ENCODE peak calls at places on chromosomes 4 and X, in five cellular contexts. V is astrocyte of the spinal cord; Q is natural killer cell treated with Interleukin-12 subunit alpha and Interleukin-12 subunit beta and Interleukin-15 and Interleukin-18, amount 100 ng/mL, for 72 hours; D is left ventricle myocardium inferior; Y is activated CD8-positive, alpha-beta memory T cell treated with anti-CD3 and anti-CD28 coated beads for 48 hours. T is an unnamed sample.

GRCh38 chrX:104641176-104641575 is 75.2 kb downstream of the IL1RAPL2 start:
- DNase-seq in V (no peak), Q (no peak), D (no peak), Y (no peak), T (no peak)

GRCh38 chr4:48960988-48961635 is 25.0 kb upstream of the CWH43 start:
- DNase-seq in V (no peak), Q (no peak), D (no peak), Y (no peak), T (no peak)

GRCh38 chr4:124409044-124409443 is 303.5 kb downstream of the ANKRD50 start:
- DNase-seq in V (peak; percentile 57), Q (no peak), D (no peak), Y (no peak), T (no peak)

GRCh38 chrX:130027569-130027968 is 45.1 kb downstream of the BCORL1 start:
- DNase-seq in V (no peak), Q (no peak), D (no peak), Y (no peak), T (no peak)

GRCh38 chr4:139978692-139979091 is 175.3 kb downstream of the MAML3 start:
- DNase-seq in V (no peak), Q (no peak), D (no peak), Y (no peak), T (no peak)

GRCh38 chr4:171644430-171645057 is 168.7 kb upstream of the GALNTL6 start:
- DNase-seq in V (no peak), Q (no peak), D (no peak), Y (no peak), T (no peak)

GRCh38 chrX:153766098-153766817 is 2.2 kb downstream of the PLXNB3 start:
- DNase-seq in V (peak; percentile 73), Q (peak; percentile 54), D (no peak), Y (no peak), T (no peak)

GRCh38 chrX:1334854-1335253 is 1.7 kb upstream of the IL3RA start:
- DNase-seq in V (no peak), Q (no peak), D (no peak), Y (no peak), T (no peak)

GRCh38 chr4:143215873-143216272 is 31.2 kb downstream of the USP38 start:
- DNase-seq in V (no peak), Q (no peak), D (no peak), Y (no peak), T (no peak)

GRCh38 chr4:11456441-11456840 is 27.7 kb upstream of the HS3ST1 start:
- DNase-seq in V (no peak), Q (no peak), D (no peak), Y (no peak), T (no peak)

GRCh38 chr4:176767183-176767582 is 25.5 kb downstream of the VEGFC start:
- DNase-seq in V (peak; percentile 81), Q (no peak), D (no peak), Y (no peak), T (no peak)

GRCh38 chr4:121439669-121440068 is 58.9 kb upstream of the QRFPR start:
- DNase-seq in V (no peak), Q (no peak), D (no peak), Y (no peak), T (no peak)

GRCh38 chr4:74094227-74094626 is 4.8 kb downstream of the CXCL2 start:
- DNase-seq in V (no peak), Q (no peak), D (no peak), Y (no peak), T (no peak)

GRCh38 chr4:122003335-122003734 is 51.5 kb upstream of the TRPC3 start:
- DNase-seq in V (no peak), Q (no peak), D (no peak), Y (peak; percentile 1), T (no peak)

GRCh38 chr4:6116696-6117285 is 83.6 kb downstream of the JAKMIP1 start:
- DNase-seq in V (no peak), Q (no peak), D (no peak), Y (no peak), T (no peak)

GRCh38 chrX:120559799-120560198 is 963 bp downstream of the CUL4B start:
- DNase-seq in V (no peak), Q (no peak), D (no peak), Y (no peak), T (no peak)

GRCh38 chr4:182643801-182644311 is 273.3 kb downstream of the DCTD start:
- DNase-seq in V (peak; percentile 90), Q (no peak), D (peak; percentile 47), Y (no peak), T (peak; percentile 28)

GRCh38 chr4:22515888-22516541 is at the start of gene ADGRA3:
- DNase-seq in V (peak; percentile 75), Q (peak; percentile 67), D (peak; percentile 79), Y (no peak), T (peak; percentile 64)

GRCh38 chrX:44675364-44676024 is 132.8 kb upstream of the FUNDC1 start:
- DNase-seq in V (peak; percentile 84), Q (no peak), D (peak; percentile 41), Y (no peak), T (no peak)

GRCh38 chr4:100086766-100087431 is 103.4 kb downstream of the DDIT4L start:
- DNase-seq in V (no peak), Q (no peak), D (no peak), Y (no peak), T (no peak)

GRCh38 chrX:100658936-100659335 is 14.9 kb downstream of the SRPX2 start:
- DNase-seq in V (no peak), Q (no peak), D (no peak), Y (no peak), T (no peak)

GRCh38 chr4:8919651-8920288 is 48.1 kb upstream of the HMX1 start:
- DNase-seq in V (no peak), Q (peak; percentile 22), D (no peak), Y (no peak), T (no peak)

GRCh38 chr4:168710353-168710946 is 213.6 kb downstream of the PALLD start:
- DNase-seq in V (peak; percentile 85), Q (no peak), D (no peak), Y (no peak), T (no peak)